ENCODE peak calls at places on chromosomes 6 and 20, in nine cellular contexts. U is activated CD8-positive, alpha-beta memory T cell treated with anti-CD3 and anti-CD28 coated beads for 4 hours; M is NCI-H1105; Z is EL; B is stomach; T is HEK293T; I is effector memory CD8-positive, alpha-beta T cell; K is fibroblast of lung; E is T-helper 22 cell. Q is an unnamed sample.

GRCh38 chr20:33893314-33893713 is 82.2 kb downstream of the CHMP4B start:
- DNase-seq in U (no peak), M (no peak), Z (peak), B (no peak), T (no peak), I (no peak), K (peak), E (no peak), Q (no peak)

GRCh38 chr6:166365221-166365620 is 17.5 kb downstream of the MPC1 start:
- DNase-seq in U (no peak), M (no peak), Z (peak), B (no peak), T (no peak), I (no peak), K (peak), E (no peak), Q (no peak)

GRCh38 chr6:106163966-106164877 is 78.1 kb downstream of the PRDM1 start:
- DNase-seq in U (peak), M (no peak), Z (peak), B (no peak), T (no peak), I (peak), K (peak), E (no peak), Q (peak)

GRCh38 chr6:135506270-135506997 is 8.9 kb upstream of the AHI1 start:
- DNase-seq in U (no peak), M (peak), Z (peak), B (no peak), T (peak), I (peak), K (peak), E (no peak), Q (no peak)

GRCh38 chr20:9534025-9534424 is 19.6 kb downstream of the LAMP5 start:
- DNase-seq in U (no peak), M (no peak), Z (no peak), B (no peak), T (no peak), I (no peak), K (no peak), E (no peak), Q (no peak)

GRCh38 chr6:136076496-136076895 is 173.6 kb downstream of the MTFR2 start:
- DNase-seq in U (no peak), M (no peak), Z (no peak), B (no peak), T (no peak), I (no peak), K (peak), E (no peak), Q (no peak)

GRCh38 chr6:52063584-52064400 is 23.6 kb downstream of the PKHD1 start:
- DNase-seq in U (peak), M (peak), Z (peak), B (peak), T (peak), I (peak), K (peak), E (no peak), Q (peak)

GRCh38 chr20:17660667-17661066 is 21.4 kb downstream of the RRBP1 start:
- DNase-seq in U (no peak), M (no peak), Z (no peak), B (no peak), T (no peak), I (no peak), K (no peak), E (no peak), Q (no peak)

GRCh38 chr6:108735991-108736345 is 112.3 kb upstream of the ARMC2 start:
- DNase-seq in U (no peak), M (no peak), Z (no peak), B (peak), T (no peak), I (no peak), K (no peak), E (no peak), Q (no peak)

GRCh38 chr20:35174458-35175216 is 2.8 kb downstream of the PROCR start:
- DNase-seq in U (no peak), M (no peak), Z (no peak), B (peak), T (peak), I (no peak), K (no peak), E (no peak), Q (no peak)

GRCh38 chr6:57316581-57317059 is 810 bp upstream of the PRIM2 start:
- DNase-seq in U (peak), M (peak), Z (peak), B (peak), T (peak), I (peak), K (peak), E (peak), Q (peak)

GRCh38 chr6:100904316-100904715 is 23.2 kb upstream of the ASCC3 start:
- DNase-seq in U (no peak), M (no peak), Z (no peak), B (no peak), T (no peak), I (no peak), K (no peak), E (no peak), Q (no peak)

Q was measured in natural killer cell treated with Interleukin-12 subunit alpha and Interleukin-12 subunit beta and Interleukin-15 and Interleukin-18, amount 100 ng/mL, for 72 hours.